ENCODE peak calls at places on chromosome 9, in five cellular contexts. One of them, this sample, is unnamed.

GRCh38 chr9:108622467-108622866 is 233.3 kb downstream of the ACTL7B start:
- DNase-seq in AG09309: peak; percentile 73
- DNase-seq in upper lobe of left lung: no peak
- DNase-seq in uterus: no peak
- DNase-seq in cardiac fibroblast: peak; percentile 54
- DNase-seq in this sample: no peak

GRCh38 chr9:128121924-128122808 is 5.4 kb downstream of the PTGES2 start:
- DNase-seq in uterus: no peak
- DNase-seq in upper lobe of left lung: no peak
- DNase-seq in cardiac fibroblast: no peak
- DNase-seq in AG09309: no peak
- DNase-seq in this sample: no peak

GRCh38 chr9:92325991-92326500 is 293 bp downstream of the CENPP start:
- DNase-seq in AG09309: no peak
- DNase-seq in cardiac fibroblast: no peak
- DNase-seq in uterus: no peak
- DNase-seq in upper lobe of left lung: no peak
- DNase-seq in this sample: peak; percentile 30

GRCh38 chr9:131872702-131873101 is 132.8 kb upstream of the RAPGEF1 start:
- DNase-seq in AG09309: no peak
- DNase-seq in uterus: no peak
- DNase-seq in upper lobe of left lung: no peak
- DNase-seq in cardiac fibroblast: no peak
- DNase-seq in this sample: no peak

GRCh38 chr9:34651286-34651685 is 699 bp upstream of the IL11RA start:
- DNase-seq in upper lobe of left lung: no peak
- DNase-seq in uterus: peak; percentile 62
- DNase-seq in AG09309: no peak
- DNase-seq in cardiac fibroblast: peak; percentile 64
- DNase-seq in this sample: no peak

GRCh38 chr9:132516911-132517310 is 65.5 kb upstream of the BARHL1 start:
- DNase-seq in AG09309: no peak
- DNase-seq in upper lobe of left lung: no peak
- DNase-seq in cardiac fibroblast: no peak
- DNase-seq in uterus: no peak
- DNase-seq in this sample: no peak

GRCh38 chr9:130541533-130541932 is 37.8 kb upstream of the FUBP3 start:
- DNase-seq in uterus: no peak
- DNase-seq in AG09309: no peak
- DNase-seq in cardiac fibroblast: no peak
- DNase-seq in upper lobe of left lung: no peak
- DNase-seq in this sample: no peak

GRCh38 chr9:100575765-100576368 is 2.0 kb upstream of the CAVIN4 start:
- DNase-seq in uterus: no peak
- DNase-seq in AG09309: no peak
- DNase-seq in upper lobe of left lung: no peak
- DNase-seq in cardiac fibroblast: peak; percentile 58
- DNase-seq in this sample: no peak

GRCh38 chr9:116471093-116471906 is 215.8 kb upstream of the TRIM32 start:
- DNase-seq in uterus: peak; percentile 67
- DNase-seq in upper lobe of left lung: no peak
- DNase-seq in AG09309: no peak
- DNase-seq in cardiac fibroblast: peak; percentile 99
- DNase-seq in this sample: no peak

GRCh38 chr9:752681-753200 is 88.8 kb upstream of the DMRT1 start:
- DNase-seq in uterus: no peak
- DNase-seq in cardiac fibroblast: no peak
- DNase-seq in upper lobe of left lung: no peak
- DNase-seq in AG09309: no peak
- DNase-seq in this sample: no peak

GRCh38 chr9:110152704-110153374 is 55.1 kb downstream of the C9orf152 start:
- DNase-seq in cardiac fibroblast: peak; percentile 74
- DNase-seq in upper lobe of left lung: no peak
- DNase-seq in AG09309: no peak
- DNase-seq in uterus: no peak
- DNase-seq in this sample: peak; percentile 68

GRCh38 chr9:79652598-79652997 is 80.8 kb downstream of the TLE4 start:
- DNase-seq in AG09309: no peak
- DNase-seq in uterus: no peak
- DNase-seq in upper lobe of left lung: no peak
- DNase-seq in cardiac fibroblast: no peak
- DNase-seq in this sample: no peak

GRCh38 chr9:111429175-111429574 is 55.0 kb downstream of the ECPAS start:
- DNase-seq in AG09309: no peak
- DNase-seq in uterus: no peak
- DNase-seq in cardiac fibroblast: no peak
- DNase-seq in upper lobe of left lung: no peak
- DNase-seq in this sample: no peak

GRCh38 chr9:36486933-36487481 is 85.7 kb upstream of the MELK start:
- DNase-seq in AG09309: no peak
- DNase-seq in cardiac fibroblast: peak; percentile 20
- DNase-seq in uterus: peak; percentile 59
- DNase-seq in upper lobe of left lung: peak; percentile 60
- DNase-seq in this sample: peak; percentile 80

GRCh38 chr9:136171009-136171800 is 33.7 kb downstream of the LHX3 start:
- DNase-seq in uterus: no peak
- DNase-seq in AG09309: no peak
- DNase-seq in upper lobe of left lung: no peak
- DNase-seq in cardiac fibroblast: no peak
- DNase-seq in this sample: peak; percentile 11

GRCh38 chr9:130963337-130963908 is 24.4 kb upstream of the FIBCD1 start:
- DNase-seq in cardiac fibroblast: no peak
- DNase-seq in uterus: no peak
- DNase-seq in upper lobe of left lung: no peak
- DNase-seq in AG09309: no peak
- DNase-seq in this sample: no peak

GRCh38 chr9:95014917-95015316 is 288.4 kb downstream of the AOPEP start:
- DNase-seq in uterus: no peak
- DNase-seq in cardiac fibroblast: no peak
- DNase-seq in upper lobe of left lung: no peak
- DNase-seq in AG09309: no peak
- DNase-seq in this sample: no peak

GRCh38 chr9:18672706-18673105 is 198.8 kb downstream of the ADAMTSL1 start:
- DNase-seq in upper lobe of left lung: no peak
- DNase-seq in AG09309: no peak
- DNase-seq in uterus: no peak
- DNase-seq in cardiac fibroblast: no peak
- DNase-seq in this sample: no peak

GRCh38 chr9:107929439-107929838 is 439.9 kb upstream of the KLF4 start:
- DNase-seq in AG09309: no peak
- DNase-seq in upper lobe of left lung: peak; percentile 70
- DNase-seq in uterus: peak; percentile 16
- DNase-seq in cardiac fibroblast: peak; percentile 69
- DNase-seq in this sample: peak; percentile 36

GRCh38 chr9:28951945-28952344 is 1378.7 kb upstream of the C9orf72 start:
- DNase-seq in AG09309: no peak
- DNase-seq in upper lobe of left lung: no peak
- DNase-seq in uterus: no peak
- DNase-seq in cardiac fibroblast: peak; percentile 1
- DNase-seq in this sample: peak; percentile 18

GRCh38 chr9:37903581-37903830 is 421 bp downstream of the SLC25A51 start:
- DNase-seq in cardiac fibroblast: no peak
- DNase-seq in uterus: no peak
- DNase-seq in AG09309: no peak
- DNase-seq in upper lobe of left lung: peak; percentile 58
- DNase-seq in this sample: no peak

GRCh38 chr9:130962418-130963316 is 23.6 kb upstream of the FIBCD1 start:
- DNase-seq in upper lobe of left lung: no peak
- DNase-seq in uterus: no peak
- DNase-seq in AG09309: peak; percentile 78
- DNase-seq in cardiac fibroblast: peak; percentile 93
- DNase-seq in this sample: no peak

GRCh38 chr9:119905706-119906105 is 536.5 kb upstream of the BRINP1 start:
- DNase-seq in cardiac fibroblast: no peak
- DNase-seq in uterus: no peak
- DNase-seq in AG09309: no peak
- DNase-seq in upper lobe of left lung: no peak
- DNase-seq in this sample: no peak

GRCh38 chr9:93675336-93676150 is 99.2 kb downstream of the PHF2 start:
- DNase-seq in uterus: peak; percentile 7
- DNase-seq in cardiac fibroblast: no peak
- DNase-seq in AG09309: no peak
- DNase-seq in upper lobe of left lung: peak; percentile 20
- DNase-seq in this sample: no peak

GRCh38 chr9:73149371-73150067 is 2.1 kb upstream of the ANXA1 start:
- DNase-seq in cardiac fibroblast: peak; percentile 81
- DNase-seq in uterus: no peak
- DNase-seq in upper lobe of left lung: no peak
- DNase-seq in AG09309: peak; percentile 59
- DNase-seq in this sample: peak; percentile 55

GRCh38 chr9:71249729-71250317 is 128.4 kb upstream of the TRPM3 start:
- DNase-seq in cardiac fibroblast: peak; percentile 81
- DNase-seq in upper lobe of left lung: no peak
- DNase-seq in uterus: no peak
- DNase-seq in AG09309: peak; percentile 53
- DNase-seq in this sample: peak; percentile 46
- TF ChIP-seq CTCF in cardiac fibroblast: peak; percentile 77
- TF ChIP-seq CTCF in upper lobe of left lung: peak; percentile 29
- TF ChIP-seq CTCF in uterus: peak; percentile 52
- TF ChIP-seq CTCF in AG09309: peak; percentile 81
- TF ChIP-seq CTCF in this sample: peak; percentile 46

GRCh38 chr9:81687521-81688261 is 1.7 kb downstream of the TLE1 start:
- DNase-seq in upper lobe of left lung: peak; percentile 32
- DNase-seq in uterus: peak; percentile 56
- DNase-seq in AG09309: no peak
- DNase-seq in cardiac fibroblast: peak; percentile 21
- DNase-seq in this sample: peak; percentile 47

GRCh38 chr9:81683704-81684103 is 5.6 kb downstream of the TLE1 start:
- DNase-seq in AG09309: no peak
- DNase-seq in uterus: no peak
- DNase-seq in cardiac fibroblast: no peak
- DNase-seq in upper lobe of left lung: no peak
- DNase-seq in this sample: no peak

GRCh38 chr9:81689343-81690175 is at the start of gene TLE1:
- DNase-seq in AG09309: peak; percentile 96
- DNase-seq in cardiac fibroblast: peak; percentile 100
- DNase-seq in uterus: peak; percentile 99
- DNase-seq in upper lobe of left lung: peak; percentile 99
- DNase-seq in this sample: peak; percentile 95

GRCh38 chr9:81685763-81686613 is 3.4 kb downstream of the TLE1 start:
- DNase-seq in cardiac fibroblast: peak; percentile 60
- DNase-seq in uterus: no peak
- DNase-seq in AG09309: no peak
- DNase-seq in upper lobe of left lung: peak; percentile 35
- DNase-seq in this sample: peak; percentile 30

DNA sequence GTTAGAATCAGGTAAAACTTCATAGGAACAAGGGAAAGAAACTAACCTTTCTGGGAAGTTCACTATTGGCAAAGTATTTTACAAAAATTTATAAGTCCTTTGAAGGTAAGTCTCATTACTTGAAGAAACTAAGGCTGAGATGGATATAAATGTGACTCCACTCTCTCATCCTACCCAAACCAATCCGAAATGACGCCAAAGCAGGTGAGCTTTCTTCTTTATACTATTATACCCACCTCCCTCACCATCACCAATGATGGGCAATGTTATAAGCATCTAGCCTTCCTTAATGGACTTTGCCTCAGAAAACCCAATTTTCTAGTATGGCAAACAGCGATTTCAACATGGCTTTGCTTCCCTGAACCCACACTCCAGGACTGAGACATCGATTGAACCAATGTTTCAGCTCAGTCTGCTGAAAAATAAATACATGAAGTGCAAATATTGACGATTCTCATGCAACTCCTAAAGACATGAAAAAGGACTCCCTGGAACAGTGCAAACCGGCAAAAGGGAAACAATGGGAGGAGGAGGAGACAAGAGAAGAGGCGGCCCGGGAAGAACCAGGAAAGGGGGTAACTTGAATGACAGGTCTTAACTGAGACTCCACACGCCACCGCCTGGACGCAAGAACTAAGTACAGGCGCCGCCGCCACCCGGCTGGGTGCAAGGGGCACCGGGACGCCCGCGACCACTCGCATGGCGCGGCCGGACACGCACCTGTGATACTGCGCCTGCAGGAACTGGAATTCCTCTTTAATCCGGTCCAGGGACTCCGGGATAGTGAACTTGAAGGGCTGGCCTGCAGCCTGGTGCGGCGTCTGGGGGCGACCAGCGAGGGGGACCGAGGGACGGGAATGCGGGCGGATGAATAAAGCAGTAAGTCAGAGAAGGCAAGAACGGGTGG is 2.5 kb downstream of the TLE1 start:
- DNase-seq in uterus: peak; percentile 74
- DNase-seq in upper lobe of left lung: peak; percentile 89
- DNase-seq in cardiac fibroblast: peak; percentile 91
- DNase-seq in AG09309: no peak
- DNase-seq in this sample: peak; percentile 83
- H3K4me3 ChIP-seq in uterus: peak overlapping the region; percentile 94
- H3K4me3 ChIP-seq in upper lobe of left lung: peak overlapping the region; percentile 72
- H3K4me3 ChIP-seq in cardiac fibroblast: peak overlapping the region; percentile 80
- H3K4me3 ChIP-seq in AG09309: peak overlapping the region; percentile 80
- H3K4me3 ChIP-seq in this sample: peak overlapping the region; percentile 74

DNA sequence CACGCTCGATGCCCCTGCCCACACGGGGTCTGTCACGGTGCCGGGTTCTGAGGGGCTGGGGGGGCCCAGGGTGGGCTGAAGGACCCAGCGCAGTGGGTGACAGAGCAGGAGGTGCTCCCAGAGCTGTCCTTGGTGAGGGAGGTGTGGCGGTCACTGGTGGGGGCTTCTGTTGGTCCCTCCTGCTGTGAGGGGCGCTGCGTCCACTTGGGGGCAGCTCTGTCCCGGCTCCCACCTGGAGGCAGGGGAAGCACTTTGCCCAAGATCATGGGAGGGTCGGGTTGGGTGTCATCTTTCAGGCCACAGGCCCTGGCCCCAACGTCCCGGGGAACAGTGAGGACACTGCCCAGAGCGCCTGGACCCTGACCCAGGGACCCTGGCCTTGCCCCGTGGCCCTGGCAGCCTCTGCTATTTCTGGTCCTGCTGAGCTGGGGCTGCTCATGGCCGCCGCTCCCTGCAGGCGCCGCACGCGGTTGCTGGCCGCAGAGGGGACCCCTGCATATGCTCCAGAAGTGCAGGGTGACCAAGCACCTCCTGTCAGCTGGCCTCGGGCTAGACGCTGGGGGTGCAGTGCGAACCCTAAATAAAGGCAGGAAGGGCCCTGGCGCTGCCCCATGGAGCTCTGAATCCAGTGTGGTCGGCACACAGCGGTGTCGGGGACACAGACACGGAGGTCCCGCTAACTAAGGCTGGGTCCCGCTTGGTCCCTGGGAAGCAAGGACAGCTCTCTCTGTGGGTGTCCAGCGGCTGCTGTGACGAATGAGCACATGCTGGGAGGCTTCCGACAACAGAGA is 11.6 kb upstream of the RNU6ATAC start:
- DNase-seq in AG09309: no peak
- DNase-seq in uterus: no peak
- DNase-seq in upper lobe of left lung: no peak
- DNase-seq in cardiac fibroblast: peak; percentile 17
- DNase-seq in this sample: no peak
- TF ChIP-seq CTCF in AG09309: no peak
- TF ChIP-seq CTCF in uterus: peak; percentile 9
- TF ChIP-seq CTCF in upper lobe of left lung: no peak
- TF ChIP-seq CTCF in cardiac fibroblast: peak; percentile 2
- TF ChIP-seq CTCF in this sample: no peak

DNA sequence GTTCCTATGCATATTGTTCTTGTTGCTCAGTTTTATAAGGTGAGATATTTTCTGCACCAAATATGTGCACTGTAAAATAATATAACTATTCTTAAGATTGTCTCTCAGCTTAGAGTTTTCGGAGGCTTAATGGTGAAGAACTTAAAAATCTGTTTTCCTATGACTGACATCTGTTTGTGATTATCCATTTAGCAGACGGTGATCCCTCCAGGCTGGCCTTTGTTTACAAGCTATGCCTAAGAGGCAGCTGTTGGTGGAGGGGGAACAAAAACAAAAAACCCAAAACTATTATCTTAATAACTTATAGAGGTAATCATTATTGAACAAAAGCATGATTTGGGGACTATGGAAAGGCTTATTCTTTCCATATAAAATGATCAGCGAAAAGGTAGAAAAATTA is 660 bp downstream of the PDCD1LG2 start:
- DNase-seq in upper lobe of left lung: no peak
- DNase-seq in AG09309: no peak
- DNase-seq in cardiac fibroblast: no peak
- DNase-seq in uterus: no peak
- DNase-seq in this sample: no peak
- H3K4me3 ChIP-seq in upper lobe of left lung: no peak overlapping the region
- H3K4me3 ChIP-seq in AG09309: peak overlapping the region; percentile 37
- H3K4me3 ChIP-seq in cardiac fibroblast: peak overlapping the region; percentile 59
- H3K4me3 ChIP-seq in uterus: peak overlapping the region; percentile 4
- H3K4me3 ChIP-seq in this sample: peak overlapping the region; percentile 69